ENCODE peak calls at places on chromosome 16, in five cellular contexts. V is mesenchymal stem cell, A is neuronal stem cell, G is trophoblast cell, M is H1. R is an unnamed sample.

GRCh38 chr16:78778724-78779004 is 679.2 kb downstream of the WWOX start:
- DNase-seq in V (no peak), A (no peak), G (no peak), M (no peak), R (no peak)

GRCh38 chr16:75452464-75453190 is 11.9 kb downstream of the TMEM170A start:
- DNase-seq in V (no peak), A (no peak), G (no peak), M (no peak), R (no peak)

GRCh38 chr16:11076259-11077018 is 132.1 kb downstream of the CLEC16A start:
- DNase-seq in V (no peak), A (no peak), G (no peak), M (no peak), R (peak; percentile 44)

GRCh38 chr16:1194665-1195392 is 30.2 kb downstream of the TPSG1 start:
- DNase-seq in V (no peak), A (no peak), G (no peak), M (no peak), R (no peak)

GRCh38 chr16:74716355-74716754 is 15.7 kb upstream of the MLKL start:
- DNase-seq in V (no peak), A (no peak), G (no peak), M (no peak), R (no peak)

GRCh38 chr16:74601131-74601871 is 5.6 kb downstream of the GLG1 start:
- DNase-seq in V (no peak), A (no peak), G (no peak), M (no peak), R (no peak)

GRCh38 chr16:89366561-89367537 is 123.5 kb downstream of the ANKRD11 start:
- DNase-seq in V (no peak), A (no peak), G (no peak), M (no peak), R (no peak)

GRCh38 chr16:58863761-58864160 is 129.6 kb upstream of the GOT2 start:
- DNase-seq in V (no peak), A (no peak), G (no peak), M (no peak), R (no peak)

GRCh38 chr16:56294014-56294413 is 102.7 kb downstream of the GNAO1 start:
- DNase-seq in V (no peak), A (no peak), G (no peak), M (no peak), R (no peak)

GRCh38 chr16:70470927-70471341 is 16.5 kb downstream of the FCSK start:
- DNase-seq in V (peak; percentile 30), A (peak; percentile 30), G (no peak), M (no peak), R (peak; percentile 10)

GRCh38 chr16:78732693-78733092 is 633.2 kb downstream of the WWOX start:
- DNase-seq in V (no peak), A (no peak), G (no peak), M (no peak), R (no peak)

GRCh38 chr16:90004577-90004976 is 14.7 kb downstream of the DBNDD1 start:
- DNase-seq in V (no peak), A (no peak), G (no peak), M (no peak), R (no peak)

GRCh38 chr16:84390131-84390785 is 21.9 kb downstream of the ATP2C2 start:
- DNase-seq in V (no peak), A (no peak), G (no peak), M (no peak), R (no peak)

GRCh38 chr16:49675417-49675816 is 180.5 kb downstream of the ZNF423 start:
- DNase-seq in V (no peak), A (no peak), G (no peak), M (no peak), R (no peak)

GRCh38 chr16:84717484-84717883 is 17.7 kb downstream of the USP10 start:
- DNase-seq in V (no peak), A (no peak), G (no peak), M (no peak), R (no peak)

GRCh38 chr16:4288148-4288921 is 15.5 kb upstream of the TFAP4 start:
- DNase-seq in V (peak; percentile 71), A (peak; percentile 72), G (peak; percentile 92), M (no peak), R (peak; percentile 82)

GRCh38 chr16:70432800-70433455 is 6.0 kb downstream of the ST3GAL2 start:
- DNase-seq in V (peak; percentile 61), A (no peak), G (no peak), M (no peak), R (no peak)

GRCh38 chr16:6510261-6510660 is 822.4 kb upstream of the RBFOX1 start:
- DNase-seq in V (no peak), A (no peak), G (no peak), M (no peak), R (no peak)

GRCh38 chr16:359871-360697 is 7.6 kb upstream of the AXIN1 start:
- DNase-seq in V (no peak), A (no peak), G (no peak), M (no peak), R (no peak)

GRCh38 chr16:29900888-29901606 is 759 bp downstream of the ASPHD1 start:
- DNase-seq in V (no peak), A (no peak), G (no peak), M (no peak), R (no peak)

GRCh38 chr16:31464781-31465260 is 5.5 kb downstream of the ARMC5 start:
- DNase-seq in V (no peak), A (no peak), G (no peak), M (no peak), R (no peak)

GRCh38 chr16:68490829-68491575 is 42.7 kb upstream of the SMPD3 start:
- DNase-seq in V (no peak), A (no peak), G (peak; percentile 69), M (no peak), R (peak; percentile 61)

GRCh38 chr16:78505544-78506371 is 406.3 kb downstream of the WWOX start:
- DNase-seq in V (no peak), A (no peak), G (no peak), M (no peak), R (no peak)

GRCh38 chr16:72198021-72198420 is 26.1 kb upstream of the PMFBP1 start:
- DNase-seq in V (peak; percentile 80), A (no peak), G (no peak), M (no peak), R (peak; percentile 80)

GRCh38 chr16:87636050-87636684 is 33.9 kb downstream of the JPH3 start:
- DNase-seq in V (peak; percentile 82), A (peak; percentile 62), G (peak; percentile 66), M (peak; percentile 43), R (peak; percentile 64)

GRCh38 chr16:87634411-87634810 is 32.1 kb downstream of the JPH3 start:
- DNase-seq in V (no peak), A (no peak), G (no peak), M (no peak), R (no peak)

GRCh38 chr16:87636741-87637140 is 34.4 kb downstream of the JPH3 start:
- DNase-seq in V (no peak), A (no peak), G (no peak), M (no peak), R (no peak)

GRCh38 chr16:87637357-87637756 is 35.0 kb downstream of the JPH3 start:
- DNase-seq in V (no peak), A (no peak), G (no peak), M (no peak), R (no peak)

DNA sequence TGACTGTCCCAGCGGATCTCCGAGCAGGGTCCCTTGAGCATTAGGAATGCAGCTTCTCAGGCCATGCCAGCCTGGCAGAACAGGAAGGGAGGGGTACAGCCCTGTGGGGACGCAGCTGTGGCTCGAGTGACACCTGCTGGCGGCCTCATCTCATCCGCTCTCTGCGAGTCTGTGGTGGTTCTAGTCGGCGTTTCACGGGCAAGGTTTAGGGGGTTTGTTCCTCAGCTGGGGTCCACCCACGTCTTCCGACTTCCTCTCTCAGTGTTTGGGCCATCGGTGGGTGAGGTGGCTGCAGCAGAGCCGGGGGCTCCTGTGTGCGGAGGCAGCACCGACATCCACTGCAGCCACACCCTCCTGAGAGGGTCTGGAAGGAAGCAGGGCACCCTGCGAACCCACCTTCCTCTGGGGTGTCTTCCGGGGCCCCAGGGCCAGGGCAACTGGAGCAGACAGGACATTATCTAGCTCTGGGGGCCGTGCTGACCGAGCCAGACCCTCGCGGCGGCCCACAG is 33.3 kb downstream of the JPH3 start:
- DNase-seq in V (peak; percentile 13), A (peak; percentile 32), G (no peak), M (no peak), R (peak; percentile 19)
- H3K4me3 ChIP-seq in V (peak overlapping the region; percentile 28), A (no peak overlapping the region), G (no peak overlapping the region), M (no peak overlapping the region), R (no peak overlapping the region)

GRCh38 chr16:17590711-17591654 is 120.2 kb upstream of the XYLT1 start:
- DNase-seq in V (no peak), A (no peak), G (peak; percentile 81), M (no peak), R (no peak)

GRCh38 chr16:17589898-17590297 is 119.1 kb upstream of the XYLT1 start:
- DNase-seq in V (no peak), A (no peak), G (no peak), M (no peak), R (no peak)

DNA sequence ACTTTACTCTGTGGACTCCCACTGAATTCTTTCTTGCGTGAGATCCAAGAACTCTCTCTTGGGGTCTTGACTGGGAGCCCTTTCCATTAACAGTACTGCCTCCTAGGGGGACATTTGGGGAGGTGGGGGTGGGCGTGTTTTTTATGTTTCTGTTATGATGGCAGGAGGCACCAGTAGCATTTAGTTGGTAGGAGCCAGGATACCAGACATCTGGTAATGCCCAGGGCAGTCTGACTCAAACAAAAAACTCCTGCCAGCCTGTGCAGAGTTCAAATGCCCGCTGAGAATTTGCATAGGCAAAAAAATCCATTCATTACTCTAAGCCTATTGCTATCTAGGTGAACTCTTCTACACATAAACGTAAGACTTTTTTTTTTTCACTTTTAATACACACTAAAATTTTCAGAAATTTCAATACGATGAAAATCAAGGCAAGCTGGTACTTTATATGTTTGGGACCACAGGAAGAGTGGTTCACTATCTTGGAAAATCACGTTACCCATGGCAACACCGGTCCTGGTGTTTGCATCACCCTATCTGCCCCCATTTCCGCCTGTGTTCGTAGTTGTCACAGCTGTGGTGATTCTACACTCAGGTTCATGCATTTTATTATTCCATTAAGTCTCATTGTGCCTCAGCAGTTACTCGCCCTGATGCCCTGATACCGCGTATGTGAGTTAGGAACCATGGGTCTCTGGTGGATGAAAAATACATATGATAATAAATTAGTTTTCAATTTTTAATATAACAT is 121.1 kb upstream of the XYLT1 start:
- DNase-seq in V (no peak), A (no peak), G (peak; percentile 87), M (no peak), R (no peak)
- H2AFZ ChIP-seq in V (no peak overlapping the region), A (no peak overlapping the region), G (no peak overlapping the region), M (no peak overlapping the region), R (no peak overlapping the region)

DNA sequence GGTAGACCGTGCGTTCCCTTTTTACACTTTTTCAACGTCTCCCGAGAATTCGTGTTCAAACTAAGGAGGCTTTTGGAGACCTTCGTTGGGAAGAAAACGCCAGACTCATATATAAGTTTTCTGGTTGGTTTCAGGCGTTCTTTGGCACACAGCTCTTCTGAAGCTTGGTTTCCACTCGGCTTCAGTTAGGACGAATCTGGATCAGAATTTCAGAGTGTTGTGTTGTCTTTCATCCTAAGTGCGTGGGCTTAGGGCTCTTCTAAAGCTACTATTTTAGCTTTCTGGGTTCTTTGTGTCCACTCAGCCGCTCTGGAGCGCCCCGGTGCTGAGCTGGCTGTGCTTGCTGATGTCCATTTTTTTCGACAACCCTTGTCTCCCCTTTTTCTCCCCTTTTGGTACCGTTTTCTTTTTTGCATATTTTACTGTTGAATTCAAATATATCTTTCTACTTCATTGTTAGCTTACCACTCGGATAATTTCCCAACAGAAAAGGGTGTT is 1.1 kb downstream of the SRRM2 start:
- DNase-seq in V (peak; percentile 41), A (no peak), G (no peak), M (no peak), R (no peak)
- H2BK5ac ChIP-seq in V (no peak overlapping the region), A (no peak overlapping the region), G (no peak overlapping the region), M (peak overlapping the region; percentile 100), R (peak overlapping the region; percentile 63)

GRCh38 chr16:50981951-50982350 is 169.1 kb downstream of the SALL1 start:
- DNase-seq in V (no peak), A (no peak), G (no peak), M (no peak), R (no peak)
- H3K4me3 ChIP-seq in V (no peak overlapping the region), A (no peak overlapping the region), G (no peak overlapping the region), M (no peak overlapping the region), R (no peak overlapping the region)

R was measured in IMR-90.